ENCODE peak calls at places on chromosomes 1 and 21, in seven cellular contexts. S is OCI-LY7; C is esophagus muscularis mucosa; P is adrenal gland; K is tibial artery; H is body of pancreas; W is CD8-positive, alpha-beta memory T cell. B is an unnamed sample.
A peak's percentile ranks its signal among the peaks of the same experiment; 100 is the strongest.

GRCh38 chr1:243275316-243275715 is 19.5 kb downstream of the SDCCAG8 start:
- DNase-seq in S (no peak), C (no peak), P (no peak), K (no peak), H (no peak), W (no peak), B (no peak)

GRCh38 chr1:159510223-159510530 is 25.6 kb downstream of the OR10J5 start:
- DNase-seq in S (no peak), C (no peak), P (no peak), K (no peak), H (no peak), W (no peak), B (no peak)

GRCh38 chr1:66598670-66599069 is 64.7 kb downstream of the SGIP1 start:
- DNase-seq in S (no peak), C (no peak), P (no peak), K (no peak), H (no peak), W (no peak), B (no peak)

GRCh38 chr1:115302390-115302961 is 35.6 kb downstream of the NGF start:
- DNase-seq in S (no peak), C (no peak), P (no peak), K (no peak), H (no peak), W (no peak), B (peak; percentile 51)

GRCh38 chr1:14136152-14136763 is 436.3 kb downstream of the PRDM2 start:
- DNase-seq in S (no peak), C (peak; percentile 31), P (no peak), K (no peak), H (no peak), W (no peak), B (no peak)

GRCh38 chr1:67404212-67404620 is 26.0 kb downstream of the SERBP1 start:
- DNase-seq in S (no peak), C (no peak), P (no peak), K (no peak), H (no peak), W (no peak), B (no peak)

GRCh38 chr1:173344034-173344743 is 132.9 kb upstream of the PRDX6 start:
- DNase-seq in S (no peak), C (no peak), P (no peak), K (no peak), H (no peak), W (no peak), B (no peak)

GRCh38 chr1:181251001-181251712 is 162.7 kb downstream of the IER5 start:
- DNase-seq in S (no peak), C (peak; percentile 57), P (peak; percentile 35), K (no peak), H (peak; percentile 49), W (no peak), B (no peak)

GRCh38 chr1:205798577-205798976 is 14.4 kb downstream of the SLC41A1 start:
- DNase-seq in S (no peak), C (no peak), P (no peak), K (no peak), H (no peak), W (no peak), B (no peak)

GRCh38 chr1:14928886-14929546 is 224.5 kb upstream of the TMEM51 start:
- DNase-seq in S (no peak), C (no peak), P (no peak), K (no peak), H (no peak), W (no peak), B (no peak)

GRCh38 chr1:220879509-220880366 is 495 bp downstream of the HLX start:
- DNase-seq in S (no peak), C (peak; percentile 92), P (peak; percentile 54), K (peak; percentile 79), H (peak; percentile 47), W (no peak), B (peak; percentile 42)

GRCh38 chr1:165443539-165444289 is 1.2 kb downstream of the RXRG start:
- DNase-seq in S (no peak), C (no peak), P (no peak), K (no peak), H (peak; percentile 8), W (no peak), B (no peak)

GRCh38 chr21:45505416-45506021 is 36.7 kb downstream of the SLC19A1 start:
- DNase-seq in S (no peak), C (no peak), P (no peak), K (peak; percentile 67), H (peak; percentile 42), W (no peak), B (peak; percentile 31)

GRCh38 chr1:188937965-188938551 is 1539.6 kb downstream of the BRINP3 start:
- DNase-seq in S (no peak), C (no peak), P (no peak), K (no peak), H (no peak), W (no peak), B (no peak)

GRCh38 chr1:85628791-85629531 is 48.4 kb downstream of the CCN1 start:
- DNase-seq in S (no peak), C (peak; percentile 50), P (no peak), K (peak; percentile 82), H (peak; percentile 67), W (no peak), B (no peak)

GRCh38 chr1:64675718-64676345 is 69.0 kb upstream of the RAVER2 start:
- DNase-seq in S (peak; percentile 13), C (no peak), P (no peak), K (no peak), H (peak; percentile 10), W (no peak), B (no peak)

GRCh38 chr1:232456720-232457119 is 173.2 kb downstream of the SIPA1L2 start:
- DNase-seq in S (no peak), C (no peak), P (no peak), K (no peak), H (no peak), W (no peak), B (no peak)

GRCh38 chr1:65939636-65940035 is 146.9 kb downstream of the PDE4B start:
- DNase-seq in S (no peak), C (no peak), P (no peak), K (no peak), H (no peak), W (no peak), B (no peak)

GRCh38 chr21:30153697-30154340 is 12.8 kb downstream of the CLDN17 start:
- DNase-seq in S (no peak), C (no peak), P (no peak), K (no peak), H (no peak), W (no peak), B (no peak)

GRCh38 chr1:156912861-156913808 is 7.3 kb upstream of the LRRC71 start:
- DNase-seq in S (no peak), C (no peak), P (no peak), K (no peak), H (peak; percentile 58), W (no peak), B (no peak)

GRCh38 chr21:44497641-44498243 is 42.3 kb downstream of the KRTAP10-1 start:
- DNase-seq in S (no peak), C (no peak), P (no peak), K (no peak), H (peak; percentile 65), W (no peak), B (no peak)

GRCh38 chr1:233790662-233791371 is 113.7 kb upstream of the SLC35F3 start:
- DNase-seq in S (peak; percentile 52), C (no peak), P (peak; percentile 31), K (no peak), H (peak; percentile 32), W (peak; percentile 1), B (no peak)

GRCh38 chr1:235253219-235253640 is 74.7 kb downstream of the ARID4B start:
- DNase-seq in S (peak; percentile 75), C (peak; percentile 92), P (peak; percentile 65), K (no peak), H (peak; percentile 71), W (peak; percentile 36), B (peak; percentile 33)

GRCh38 chr1:12083766-12084165 is 20.7 kb downstream of the TNFRSF8 start:
- DNase-seq in S (no peak), C (no peak), P (no peak), K (no peak), H (no peak), W (no peak), B (no peak)

GRCh38 chr1:84856871-84857270 is 36.1 kb downstream of the LPAR3 start:
- DNase-seq in S (no peak), C (peak; percentile 64), P (no peak), K (no peak), H (no peak), W (no peak), B (no peak)

DNA sequence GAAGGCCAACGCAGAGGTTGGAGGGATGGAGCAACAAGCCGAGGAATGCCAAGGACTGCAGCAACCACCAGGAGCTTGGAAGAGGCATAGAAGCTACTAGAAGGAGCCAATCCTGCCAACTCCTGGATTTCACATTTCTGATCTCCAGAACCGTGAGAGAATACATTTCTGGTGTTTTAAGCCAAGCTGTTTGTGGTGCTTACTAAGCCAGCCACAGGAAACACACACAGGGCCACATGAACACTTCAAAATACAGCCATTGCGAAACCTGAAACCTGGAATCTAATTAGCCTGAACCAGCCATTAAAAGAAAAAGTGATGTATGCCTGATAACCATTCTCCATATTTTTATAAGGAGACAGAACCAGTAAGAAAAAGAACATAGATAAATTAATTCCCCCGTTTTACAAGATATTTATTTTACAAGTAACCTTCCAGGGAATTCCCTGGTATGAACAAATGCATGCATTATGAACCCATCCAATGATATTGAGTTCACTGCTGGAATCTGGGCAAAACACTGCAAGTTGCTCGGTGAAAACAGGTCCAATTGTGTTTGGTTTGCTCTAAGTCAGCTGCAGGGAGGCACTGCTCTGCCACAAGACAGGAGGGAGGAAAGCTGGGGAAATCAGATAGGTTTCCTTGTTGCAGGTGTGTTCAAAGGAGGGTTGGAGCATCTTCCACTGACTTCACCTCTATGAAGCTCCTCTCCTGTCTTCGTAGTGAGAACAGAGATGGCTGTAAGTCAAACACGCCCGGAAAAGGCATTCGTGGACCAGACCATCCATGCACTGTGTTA is 70.2 kb downstream of the ETS2 start:
- DNase-seq in S (no peak), C (no peak), P (no peak), K (no peak), H (no peak), W (no peak), B (no peak)
- H3K4me3 ChIP-seq in S (no peak overlapping the region), C (no peak overlapping the region), P (no peak overlapping the region), K (no peak overlapping the region), H (no peak overlapping the region), W (no peak overlapping the region), B (no peak overlapping the region)

DNA sequence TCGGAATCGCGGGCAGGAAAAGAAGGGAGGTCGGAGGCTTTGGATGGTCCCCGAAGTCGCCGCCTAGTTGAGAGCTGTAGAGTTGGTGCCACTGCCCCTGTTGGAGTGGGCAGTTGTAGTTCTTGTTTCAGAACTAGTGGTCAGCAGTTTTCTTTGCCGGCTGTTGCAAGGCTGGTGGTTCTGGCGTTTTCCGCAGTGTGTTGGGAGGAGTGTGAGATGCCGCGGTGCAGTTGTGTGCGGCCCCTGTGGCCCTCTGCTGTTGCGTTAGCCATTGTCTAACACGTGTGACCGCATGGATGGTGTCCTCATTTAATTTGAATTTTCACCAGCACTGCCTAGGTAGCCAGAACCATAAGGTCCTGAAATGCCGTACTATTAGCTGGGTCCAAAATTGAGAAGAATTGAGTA is 1.4 kb downstream of the ARF1 start:
- DNase-seq in S (no peak), C (no peak), P (no peak), K (no peak), H (no peak), W (no peak), B (no peak)
- H3K4me1 ChIP-seq in S (peaks cover 44% of the 10 kb centered on the region), C (peaks cover 58% of the 10 kb centered on the region), P (peaks cover 53% of the 10 kb centered on the region), K (peaks cover 55% of the 10 kb centered on the region), H (peaks cover 58% of the 10 kb centered on the region), W (peaks cover 61% of the 10 kb centered on the region), B (peaks cover 33% of the 10 kb centered on the region)

GRCh38 chr21:40245021-40245420 is 377.8 kb downstream of the PCP4 start:
- DNase-seq in S (no peak), C (peak; percentile 80), P (no peak), K (no peak), H (no peak), W (no peak), B (no peak)
- H3K9me3 ChIP-seq in S (no peaks in the 10 kb centered on the region), C (no peaks in the 10 kb centered on the region), P (no peaks in the 10 kb centered on the region), K (no peaks in the 10 kb centered on the region), H (no peaks in the 10 kb centered on the region), W (no peaks in the 10 kb centered on the region), B (no peaks in the 10 kb centered on the region)

GRCh38 chr1:214439352-214440119 is 111.9 kb downstream of the PTPN14 start:
- DNase-seq in S (no peak), C (no peak), P (peak; percentile 77), K (no peak), H (peak; percentile 76), W (no peak), B (peak; percentile 58)
- H3K4me3 ChIP-seq in S (no peak overlapping the region), C (no peak overlapping the region), P (no peak overlapping the region), K (no peak overlapping the region), H (no peak overlapping the region), W (peak overlapping the region; percentile 13), B (no peak overlapping the region)

B was measured in ovary.